ENCODE peak calls at places on chromosomes 4 and X, in five cellular contexts. A is EH, K is GM10248, F is Peyer's patch, H is neuronal stem cell. Y is an unnamed sample.

GRCh38 chr4:178958725-178959440 is 1516.6 kb upstream of the AGA start:
- DNase-seq in F (no peak), K (no peak), H (no peak), A (no peak), Y (no peak)

GRCh38 chr4:160580581-160580980 is 1477.7 kb downstream of the RAPGEF2 start:
- DNase-seq in F (no peak), H (no peak), A (no peak), K (no peak), Y (no peak)

GRCh38 chrX:116756960-116757359 is 294.2 kb upstream of the CT83 start:
- DNase-seq in F (no peak), H (no peak), A (no peak), K (no peak), Y (no peak)

GRCh38 chr4:186037692-186038658 is 31.0 kb upstream of the TLR3 start:
- DNase-seq in H (peak; percentile 82), F (no peak), K (peak; percentile 69), A (peak; percentile 76), Y (peak; percentile 61)

GRCh38 chr4:48337726-48338125 is 3.6 kb upstream of the SLAIN2 start:
- DNase-seq in F (no peak), K (no peak), A (no peak), H (no peak), Y (no peak)

GRCh38 chrX:76172325-76172887 is 456 bp upstream of the PBDC1 start:
- DNase-seq in A (no peak), H (peak; percentile 21), F (no peak), K (no peak), Y (no peak)

GRCh38 chrX:19064175-19064574 is 58.1 kb downstream of the ADGRG2 start:
- DNase-seq in F (no peak), A (no peak), H (no peak), K (no peak), Y (no peak)

GRCh38 chrX:1491851-1492349 is 39.2 kb upstream of the ASMTL start:
- DNase-seq in A (peak; percentile 21), K (peak; percentile 89), F (no peak), H (peak; percentile 35), Y (peak; percentile 36)

GRCh38 chr4:121950680-121951569 is 935 bp downstream of the TRPC3 start:
- DNase-seq in A (peak; percentile 39), K (peak; percentile 48), F (peak; percentile 54), H (peak; percentile 8), Y (peak; percentile 44)

GRCh38 chr4:150302553-150302952 is 224.3 kb downstream of the DCLK2 start:
- DNase-seq in F (no peak), K (no peak), A (peak; percentile 96), H (no peak), Y (no peak)

GRCh38 chrX:39848900-39849299 is 248.9 kb downstream of the BCOR start:
- DNase-seq in K (no peak), F (no peak), A (peak; percentile 83), H (no peak), Y (no peak)

GRCh38 chrX:81120936-81121351 is 80.8 kb downstream of the HMGN5 start:
- DNase-seq in K (peak; percentile 12), F (peak; percentile 48), H (peak; percentile 59), A (peak; percentile 57), Y (peak; percentile 8)

GRCh38 chr4:121950212-121950679 is 1.6 kb downstream of the TRPC3 start:
- DNase-seq in F (peak; percentile 83), K (peak; percentile 86), A (peak; percentile 69), H (peak; percentile 78), Y (peak; percentile 86)

GRCh38 chr4:71113294-71113693 is 119.8 kb downstream of the DCK start:
- DNase-seq in A (no peak), H (no peak), F (no peak), K (no peak), Y (no peak)

GRCh38 chr4:87506974-87507701 is 22.0 kb downstream of the SPARCL1 start:
- DNase-seq in H (no peak), F (no peak), K (no peak), A (peak; percentile 92), Y (no peak)

GRCh38 chrX:39822133-39822748 is 275.5 kb downstream of the BCOR start:
- DNase-seq in A (no peak), F (no peak), H (no peak), K (no peak), Y (no peak)

Y was measured in SK-N-SH.